ENCODE peak calls at places on chromosomes 3 and 15, in five cellular contexts. R is GM10248, Y is T47D, T is hippocampal formation, M is suprapubic skin. C is an unnamed sample.

GRCh38 chr15:88202231-88202630 is 54.3 kb downstream of the NTRK3 start:
- DNase-seq in M (no peak), Y (no peak), R (no peak), T (no peak), C (no peak)

GRCh38 chr15:60590935-60591490 is 112.1 kb upstream of the ICE2 start:
- DNase-seq in M (peak; percentile 82), T (no peak), Y (peak; percentile 48), R (peak; percentile 35), C (no peak)

GRCh38 chr3:172201990-172202318 is 162.6 kb downstream of the FNDC3B start:
- DNase-seq in T (no peak), M (no peak), Y (no peak), R (no peak), C (no peak)

GRCh38 chr3:5020262-5020722 is 41.1 kb downstream of the BHLHE40 start:
- DNase-seq in Y (no peak), M (no peak), T (no peak), R (no peak), C (no peak)

GRCh38 chr3:29871087-29871486 is 590.2 kb downstream of the RBMS3 start:
- DNase-seq in M (no peak), T (no peak), Y (no peak), R (no peak), C (no peak)

GRCh38 chr3:187967097-187967496 is 186.9 kb upstream of the LPP start:
- DNase-seq in R (no peak), T (no peak), M (no peak), Y (no peak), C (no peak)

GRCh38 chr3:53226142-53226840 is 29.5 kb downstream of the TKT start:
- DNase-seq in M (no peak), T (no peak), R (no peak), Y (no peak), C (no peak)

GRCh38 chr15:40772014-40772413 is 2.2 kb downstream of the C15orf62 start:
- DNase-seq in T (no peak), R (no peak), Y (no peak), M (no peak), C (no peak)

GRCh38 chr3:190424478-190425439 is 24.9 kb downstream of the TMEM207 start:
- DNase-seq in M (no peak), Y (peak; percentile 38), R (peak; percentile 35), T (peak; percentile 74), C (peak; percentile 77)

GRCh38 chr3:180284331-180285110 is 247.8 kb upstream of the PEX5L start:
- DNase-seq in T (no peak), M (no peak), Y (no peak), R (no peak), C (no peak)

GRCh38 chr15:74784854-74785715 is 3.2 kb downstream of the CSK start:
- DNase-seq in R (no peak), Y (no peak), T (no peak), M (no peak), C (no peak)

GRCh38 chr3:130876594-130876993 is 17.3 kb upstream of the ATP2C1 start:
- DNase-seq in M (no peak), T (no peak), Y (no peak), R (no peak), C (no peak)

GRCh38 chr15:77975332-77976119 is 102.0 kb downstream of the TBC1D2B start:
- DNase-seq in T (peak; percentile 5), M (peak; percentile 79), Y (no peak), R (no peak), C (no peak)

GRCh38 chr3:161274691-161275298 is 53.7 kb downstream of the NMD3 start:
- DNase-seq in Y (no peak), M (no peak), T (no peak), R (peak; percentile 32), C (peak; percentile 47)

GRCh38 chr15:42375252-42375651 is 16.0 kb downstream of the CAPN3 start:
- DNase-seq in Y (no peak), M (no peak), R (no peak), T (no peak), C (no peak)

GRCh38 chr3:106348142-106348690 is 479.4 kb upstream of the CBLB start:
- DNase-seq in T (no peak), Y (no peak), R (no peak), M (no peak), C (no peak)

GRCh38 chr15:56205061-56205876 is 38.4 kb downstream of the RFX7 start:
- DNase-seq in T (no peak), M (no peak), Y (no peak), R (no peak), C (no peak)

GRCh38 chr15:76904461-76905012 is 603 bp downstream of the SCAPER start:
- DNase-seq in T (no peak), M (no peak), R (peak; percentile 27), Y (no peak), C (no peak)

GRCh38 chr3:129077222-129077621 is 16.6 kb downstream of the GP9 start:
- DNase-seq in M (no peak), T (no peak), Y (no peak), R (no peak), C (no peak)

GRCh38 chr3:138351151-138351550 is 2.8 kb downstream of the MRAS start:
- DNase-seq in T (no peak), Y (no peak), M (no peak), R (no peak), C (no peak)

GRCh38 chr3:197599089-197599765 is 43.5 kb upstream of the BDH1 start:
- DNase-seq in M (no peak), R (peak; percentile 93), T (no peak), Y (peak; percentile 91), C (peak; percentile 35)

GRCh38 chr3:107956991-107957467 is 133.8 kb downstream of the CD47 start:
- DNase-seq in M (peak; percentile 85), Y (no peak), R (no peak), T (peak; percentile 53), C (no peak)

GRCh38 chr3:108132727-108133373 is 42.0 kb upstream of the CD47 start:
- DNase-seq in T (no peak), M (no peak), Y (no peak), R (no peak), C (peak; percentile 57)

GRCh38 chr3:176814252-176814651 is 383.0 kb downstream of the TBL1XR1 start:
- DNase-seq in M (no peak), Y (no peak), R (peak; percentile 50), T (peak; percentile 1), C (no peak)